ENCODE peak calls at places on chromosomes 11 and 22, in six cellular contexts. One of them, this sample, is unnamed.

GRCh38 chr11:109236188-109236587 is 185.8 kb upstream of the C11orf87 start:
- DNase-seq in CD4-positive, CD25-positive, alpha-beta regulatory T cell: no peak
- DNase-seq in skeletal muscle cell: no peak
- DNase-seq in stimulated activated CD8-positive, alpha-beta memory T cell treated with anti-CD3 and anti-CD28 coated beads, Interleukin-15, amount 100 ng/mL, for 24 hours: no peak
- DNase-seq in T-helper 9 cell: no peak
- DNase-seq in fibroblast of pulmonary artery: no peak
- DNase-seq in this sample: no peak

GRCh38 chr11:125955856-125956255 is 10.0 kb downstream of the VSIG10L2 start:
- DNase-seq in CD4-positive, CD25-positive, alpha-beta regulatory T cell: no peak
- DNase-seq in skeletal muscle cell: no peak
- DNase-seq in stimulated activated CD8-positive, alpha-beta memory T cell treated with anti-CD3 and anti-CD28 coated beads, Interleukin-15, amount 100 ng/mL, for 24 hours: no peak
- DNase-seq in T-helper 9 cell: no peak
- DNase-seq in fibroblast of pulmonary artery: no peak
- DNase-seq in this sample: no peak

GRCh38 chr11:76243157-76243556 is 36.9 kb upstream of the WNT11 start:
- DNase-seq in CD4-positive, CD25-positive, alpha-beta regulatory T cell: no peak
- DNase-seq in skeletal muscle cell: no peak
- DNase-seq in stimulated activated CD8-positive, alpha-beta memory T cell treated with anti-CD3 and anti-CD28 coated beads, Interleukin-15, amount 100 ng/mL, for 24 hours: no peak
- DNase-seq in T-helper 9 cell: no peak
- DNase-seq in fibroblast of pulmonary artery: no peak
- DNase-seq in this sample: no peak

GRCh38 chr22:35984776-35985175 is 43.8 kb downstream of the RBFOX2 start:
- DNase-seq in CD4-positive, CD25-positive, alpha-beta regulatory T cell: no peak
- DNase-seq in skeletal muscle cell: no peak
- DNase-seq in stimulated activated CD8-positive, alpha-beta memory T cell treated with anti-CD3 and anti-CD28 coated beads, Interleukin-15, amount 100 ng/mL, for 24 hours: no peak
- DNase-seq in T-helper 9 cell: no peak
- DNase-seq in fibroblast of pulmonary artery: no peak
- DNase-seq in this sample: no peak

GRCh38 chr22:35971418-35972119 is 57.1 kb downstream of the RBFOX2 start:
- DNase-seq in CD4-positive, CD25-positive, alpha-beta regulatory T cell: no peak
- DNase-seq in skeletal muscle cell: peak; percentile 75
- DNase-seq in stimulated activated CD8-positive, alpha-beta memory T cell treated with anti-CD3 and anti-CD28 coated beads, Interleukin-15, amount 100 ng/mL, for 24 hours: no peak
- DNase-seq in T-helper 9 cell: no peak
- DNase-seq in fibroblast of pulmonary artery: peak; percentile 77
- DNase-seq in this sample: peak; percentile 92

GRCh38 chr11:68432874-68433273 is 27.7 kb upstream of the PPP6R3 start:
- DNase-seq in CD4-positive, CD25-positive, alpha-beta regulatory T cell: no peak
- DNase-seq in skeletal muscle cell: no peak
- DNase-seq in stimulated activated CD8-positive, alpha-beta memory T cell treated with anti-CD3 and anti-CD28 coated beads, Interleukin-15, amount 100 ng/mL, for 24 hours: no peak
- DNase-seq in T-helper 9 cell: no peak
- DNase-seq in fibroblast of pulmonary artery: no peak
- DNase-seq in this sample: no peak

GRCh38 chr22:43110927-43111623 is 525 bp downstream of the BIK start:
- DNase-seq in CD4-positive, CD25-positive, alpha-beta regulatory T cell: peak; percentile 36
- DNase-seq in skeletal muscle cell: no peak
- DNase-seq in stimulated activated CD8-positive, alpha-beta memory T cell treated with anti-CD3 and anti-CD28 coated beads, Interleukin-15, amount 100 ng/mL, for 24 hours: no peak
- DNase-seq in T-helper 9 cell: peak; percentile 32
- DNase-seq in fibroblast of pulmonary artery: no peak
- DNase-seq in this sample: no peak

GRCh38 chr11:102302241-102302640 is 15.0 kb upstream of the BIRC3 start:
- DNase-seq in CD4-positive, CD25-positive, alpha-beta regulatory T cell: no peak
- DNase-seq in skeletal muscle cell: no peak
- DNase-seq in stimulated activated CD8-positive, alpha-beta memory T cell treated with anti-CD3 and anti-CD28 coated beads, Interleukin-15, amount 100 ng/mL, for 24 hours: no peak
- DNase-seq in T-helper 9 cell: no peak
- DNase-seq in fibroblast of pulmonary artery: no peak
- DNase-seq in this sample: no peak

GRCh38 chr11:63534895-63535461 is 1.6 kb upstream of the PLAAT4 start:
- DNase-seq in CD4-positive, CD25-positive, alpha-beta regulatory T cell: no peak
- DNase-seq in skeletal muscle cell: no peak
- DNase-seq in stimulated activated CD8-positive, alpha-beta memory T cell treated with anti-CD3 and anti-CD28 coated beads, Interleukin-15, amount 100 ng/mL, for 24 hours: no peak
- DNase-seq in T-helper 9 cell: no peak
- DNase-seq in fibroblast of pulmonary artery: no peak
- DNase-seq in this sample: no peak

GRCh38 chr22:49080631-49081030 is 747.0 kb downstream of the BRD1 start:
- DNase-seq in CD4-positive, CD25-positive, alpha-beta regulatory T cell: no peak
- DNase-seq in skeletal muscle cell: no peak
- DNase-seq in stimulated activated CD8-positive, alpha-beta memory T cell treated with anti-CD3 and anti-CD28 coated beads, Interleukin-15, amount 100 ng/mL, for 24 hours: no peak
- DNase-seq in T-helper 9 cell: no peak
- DNase-seq in fibroblast of pulmonary artery: no peak
- DNase-seq in this sample: no peak

GRCh38 chr11:61339490-61339878 is 6.5 kb downstream of the TKFC start:
- DNase-seq in CD4-positive, CD25-positive, alpha-beta regulatory T cell: no peak
- DNase-seq in skeletal muscle cell: no peak
- DNase-seq in stimulated activated CD8-positive, alpha-beta memory T cell treated with anti-CD3 and anti-CD28 coated beads, Interleukin-15, amount 100 ng/mL, for 24 hours: no peak
- DNase-seq in T-helper 9 cell: no peak
- DNase-seq in fibroblast of pulmonary artery: no peak
- DNase-seq in this sample: no peak

GRCh38 chr22:20191000-20191515 is 40.2 kb upstream of the CCDC188 start:
- DNase-seq in CD4-positive, CD25-positive, alpha-beta regulatory T cell: no peak
- DNase-seq in skeletal muscle cell: no peak
- DNase-seq in stimulated activated CD8-positive, alpha-beta memory T cell treated with anti-CD3 and anti-CD28 coated beads, Interleukin-15, amount 100 ng/mL, for 24 hours: no peak
- DNase-seq in T-helper 9 cell: no peak
- DNase-seq in fibroblast of pulmonary artery: no peak
- DNase-seq in this sample: no peak

GRCh38 chr11:47863189-47863892 is 15.2 kb upstream of the NUP160 start:
- DNase-seq in CD4-positive, CD25-positive, alpha-beta regulatory T cell: no peak
- DNase-seq in skeletal muscle cell: peak; percentile 18
- DNase-seq in stimulated activated CD8-positive, alpha-beta memory T cell treated with anti-CD3 and anti-CD28 coated beads, Interleukin-15, amount 100 ng/mL, for 24 hours: no peak
- DNase-seq in T-helper 9 cell: no peak
- DNase-seq in fibroblast of pulmonary artery: peak; percentile 78
- DNase-seq in this sample: peak; percentile 73

GRCh38 chr11:23948831-23949230 is 548.0 kb upstream of the LUZP2 start:
- DNase-seq in CD4-positive, CD25-positive, alpha-beta regulatory T cell: no peak
- DNase-seq in skeletal muscle cell: no peak
- DNase-seq in stimulated activated CD8-positive, alpha-beta memory T cell treated with anti-CD3 and anti-CD28 coated beads, Interleukin-15, amount 100 ng/mL, for 24 hours: no peak
- DNase-seq in T-helper 9 cell: no peak
- DNase-seq in fibroblast of pulmonary artery: no peak
- DNase-seq in this sample: no peak

GRCh38 chr11:70298243-70298915 is 27.9 kb downstream of the PPFIA1 start:
- DNase-seq in CD4-positive, CD25-positive, alpha-beta regulatory T cell: no peak
- DNase-seq in skeletal muscle cell: no peak
- DNase-seq in stimulated activated CD8-positive, alpha-beta memory T cell treated with anti-CD3 and anti-CD28 coated beads, Interleukin-15, amount 100 ng/mL, for 24 hours: no peak
- DNase-seq in T-helper 9 cell: no peak
- DNase-seq in fibroblast of pulmonary artery: peak; percentile 20
- DNase-seq in this sample: no peak

GRCh38 chr22:42991010-42991651 is 23.8 kb downstream of the PACSIN2 start:
- DNase-seq in CD4-positive, CD25-positive, alpha-beta regulatory T cell: no peak
- DNase-seq in skeletal muscle cell: peak; percentile 81
- DNase-seq in stimulated activated CD8-positive, alpha-beta memory T cell treated with anti-CD3 and anti-CD28 coated beads, Interleukin-15, amount 100 ng/mL, for 24 hours: no peak
- DNase-seq in T-helper 9 cell: no peak
- DNase-seq in fibroblast of pulmonary artery: peak; percentile 67
- DNase-seq in this sample: peak; percentile 93

GRCh38 chr11:66479741-66480115 is 506 bp upstream of the DPP3 start:
- DNase-seq in CD4-positive, CD25-positive, alpha-beta regulatory T cell: no peak
- DNase-seq in skeletal muscle cell: no peak
- DNase-seq in stimulated activated CD8-positive, alpha-beta memory T cell treated with anti-CD3 and anti-CD28 coated beads, Interleukin-15, amount 100 ng/mL, for 24 hours: no peak
- DNase-seq in T-helper 9 cell: no peak
- DNase-seq in fibroblast of pulmonary artery: no peak
- DNase-seq in this sample: no peak

GRCh38 chr22:44811141-44811540 is 58.8 kb downstream of the ARHGAP8 start:
- DNase-seq in CD4-positive, CD25-positive, alpha-beta regulatory T cell: no peak
- DNase-seq in skeletal muscle cell: no peak
- DNase-seq in stimulated activated CD8-positive, alpha-beta memory T cell treated with anti-CD3 and anti-CD28 coated beads, Interleukin-15, amount 100 ng/mL, for 24 hours: no peak
- DNase-seq in T-helper 9 cell: no peak
- DNase-seq in fibroblast of pulmonary artery: no peak
- DNase-seq in this sample: no peak

GRCh38 chr22:38418589-38418988 is 36.4 kb downstream of the KCNJ4 start:
- DNase-seq in CD4-positive, CD25-positive, alpha-beta regulatory T cell: no peak
- DNase-seq in skeletal muscle cell: no peak
- DNase-seq in stimulated activated CD8-positive, alpha-beta memory T cell treated with anti-CD3 and anti-CD28 coated beads, Interleukin-15, amount 100 ng/mL, for 24 hours: no peak
- DNase-seq in T-helper 9 cell: no peak
- DNase-seq in fibroblast of pulmonary artery: no peak
- DNase-seq in this sample: no peak

GRCh38 chr11:8544807-8545206 is 49.2 kb downstream of the STK33 start:
- DNase-seq in CD4-positive, CD25-positive, alpha-beta regulatory T cell: no peak
- DNase-seq in skeletal muscle cell: no peak
- DNase-seq in stimulated activated CD8-positive, alpha-beta memory T cell treated with anti-CD3 and anti-CD28 coated beads, Interleukin-15, amount 100 ng/mL, for 24 hours: no peak
- DNase-seq in T-helper 9 cell: no peak
- DNase-seq in fibroblast of pulmonary artery: no peak
- DNase-seq in this sample: no peak

GRCh38 chr22:44412136-44412731 is 85.8 kb downstream of the RTL6 start:
- DNase-seq in CD4-positive, CD25-positive, alpha-beta regulatory T cell: no peak
- DNase-seq in skeletal muscle cell: no peak
- DNase-seq in stimulated activated CD8-positive, alpha-beta memory T cell treated with anti-CD3 and anti-CD28 coated beads, Interleukin-15, amount 100 ng/mL, for 24 hours: no peak
- DNase-seq in T-helper 9 cell: no peak
- DNase-seq in fibroblast of pulmonary artery: no peak
- DNase-seq in this sample: no peak

GRCh38 chr11:111419641-111420327 is 40.7 kb upstream of the POU2AF1 start:
- DNase-seq in CD4-positive, CD25-positive, alpha-beta regulatory T cell: no peak
- DNase-seq in skeletal muscle cell: no peak
- DNase-seq in stimulated activated CD8-positive, alpha-beta memory T cell treated with anti-CD3 and anti-CD28 coated beads, Interleukin-15, amount 100 ng/mL, for 24 hours: no peak
- DNase-seq in T-helper 9 cell: no peak
- DNase-seq in fibroblast of pulmonary artery: no peak
- DNase-seq in this sample: no peak

GRCh38 chr11:64102005-64102738 is 63.7 kb downstream of the MACROD1 start:
- DNase-seq in CD4-positive, CD25-positive, alpha-beta regulatory T cell: no peak
- DNase-seq in skeletal muscle cell: no peak
- DNase-seq in stimulated activated CD8-positive, alpha-beta memory T cell treated with anti-CD3 and anti-CD28 coated beads, Interleukin-15, amount 100 ng/mL, for 24 hours: no peak
- DNase-seq in T-helper 9 cell: no peak
- DNase-seq in fibroblast of pulmonary artery: no peak
- DNase-seq in this sample: no peak

GRCh38 chr22:22219140-22219996 is 25.2 kb upstream of the VPREB1 start:
- DNase-seq in CD4-positive, CD25-positive, alpha-beta regulatory T cell: no peak
- DNase-seq in skeletal muscle cell: no peak
- DNase-seq in stimulated activated CD8-positive, alpha-beta memory T cell treated with anti-CD3 and anti-CD28 coated beads, Interleukin-15, amount 100 ng/mL, for 24 hours: no peak
- DNase-seq in T-helper 9 cell: no peak
- DNase-seq in fibroblast of pulmonary artery: no peak
- DNase-seq in this sample: no peak

This sample was measured in fibroblast of lung.